ENCODE peak calls at places on chromosomes 7 and 10, in six cellular contexts. H is LNCaP clone FGC, R is fibroblast of pulmonary artery, E is fibroblast of lung, Z is tibial nerve, P is endothelial cell of umbilical vein. C is an unnamed sample.

GRCh38 chr7:78146546-78146945 is 348.0 kb downstream of the PHTF2 start:
- DNase-seq in H (no peak), R (no peak), E (no peak), Z (no peak), P (no peak), C (no peak)

GRCh38 chr10:110434477-110435096 is 63.1 kb upstream of the DUSP5 start:
- DNase-seq in H (no peak), R (no peak), E (no peak), Z (no peak), P (no peak), C (no peak)

GRCh38 chr10:99775850-99776249 is 6.6 kb upstream of the ABCC2 start:
- DNase-seq in H (no peak), R (peak), E (peak), Z (no peak), P (peak), C (no peak)

GRCh38 chr7:27419581-27420177 is 177.1 kb downstream of the EVX1 start:
- DNase-seq in H (no peak), R (peak), E (peak), Z (no peak), P (no peak), C (no peak)

GRCh38 chr10:43671659-43672555 is 23.2 kb upstream of the ZNF32 start:
- DNase-seq in H (peak), R (peak), E (peak), Z (peak), P (peak), C (peak)

GRCh38 chr7:86867163-86867762 is 192.2 kb downstream of the ELAPOR2 start:
- DNase-seq in H (no peak), R (no peak), E (no peak), Z (no peak), P (no peak), C (no peak)

GRCh38 chr10:68897336-68897741 is 3.8 kb upstream of the DDX50 start:
- DNase-seq in H (peak), R (peak), E (peak), Z (peak), P (peak), C (peak)

GRCh38 chr7:111282626-111283025 is 191.7 kb downstream of the LRRN3 start:
- DNase-seq in H (no peak), R (no peak), E (no peak), Z (no peak), P (no peak), C (no peak)

GRCh38 chr10:94571528-94571927 is 25.9 kb downstream of the HELLS start:
- DNase-seq in H (peak), R (peak), E (peak), Z (no peak), P (no peak), C (no peak)

GRCh38 chr10:13563481-13564445 is 23.0 kb upstream of the PRPF18 start:
- DNase-seq in H (no peak), R (no peak), E (no peak), Z (no peak), P (no peak), C (no peak)

GRCh38 chr7:5692112-5692844 is 89.2 kb downstream of the RNF216 start:
- DNase-seq in H (peak), R (peak), E (peak), Z (peak), P (peak), C (no peak)

DNA sequence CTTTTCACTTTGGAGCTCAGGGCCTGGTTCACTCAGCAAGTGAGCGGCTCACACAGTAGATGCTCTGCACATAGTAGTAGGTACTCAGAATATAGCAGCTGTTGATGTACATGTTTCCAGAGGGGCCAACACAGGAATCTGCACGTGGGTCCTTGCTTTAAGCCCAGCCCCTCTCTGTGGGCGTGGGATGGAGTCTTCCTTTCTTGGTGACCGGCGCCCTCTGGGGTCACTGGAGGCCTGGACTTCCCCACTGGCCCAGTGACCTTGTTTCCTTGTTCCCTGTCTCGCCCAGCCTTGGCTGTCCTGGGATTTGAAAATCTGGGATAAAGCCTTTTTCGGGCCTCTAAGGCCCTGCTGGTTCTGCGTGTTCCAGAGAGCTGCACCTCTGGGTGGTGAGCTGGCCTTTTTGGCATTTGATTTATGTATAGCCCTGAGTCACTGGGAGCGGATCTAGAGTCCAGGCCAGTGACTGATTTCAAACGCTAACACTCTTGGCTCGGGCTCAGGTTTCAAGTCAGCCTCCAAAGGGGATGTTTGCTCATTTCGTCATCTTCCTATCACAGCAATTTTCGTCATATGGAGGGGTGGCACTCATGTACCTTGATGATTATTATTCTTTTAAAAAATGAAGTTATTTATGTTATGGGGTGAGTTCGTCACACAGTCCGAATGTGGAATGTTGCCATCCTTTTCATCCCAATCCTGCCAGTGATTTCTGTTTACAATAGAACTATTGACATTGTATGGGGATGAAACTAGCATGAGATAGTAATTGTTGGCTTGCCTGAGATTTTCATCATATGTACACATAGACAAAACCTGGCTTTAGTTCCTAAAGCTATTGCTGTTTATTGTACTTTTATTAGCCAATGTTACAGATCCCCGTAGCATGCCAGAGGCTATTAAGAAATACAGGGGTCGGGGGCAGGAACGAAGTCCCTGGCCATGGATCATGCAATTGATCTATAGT is 65.5 kb downstream of the CUX1 start:
- DNase-seq in H (peak), R (peak), E (peak), Z (peak), P (peak), C (no peak)
- TF ChIP-seq CTCF in H (peak), R (no peak), E (no peak), Z (no peak), P (no peak), C (no peak)

DNA sequence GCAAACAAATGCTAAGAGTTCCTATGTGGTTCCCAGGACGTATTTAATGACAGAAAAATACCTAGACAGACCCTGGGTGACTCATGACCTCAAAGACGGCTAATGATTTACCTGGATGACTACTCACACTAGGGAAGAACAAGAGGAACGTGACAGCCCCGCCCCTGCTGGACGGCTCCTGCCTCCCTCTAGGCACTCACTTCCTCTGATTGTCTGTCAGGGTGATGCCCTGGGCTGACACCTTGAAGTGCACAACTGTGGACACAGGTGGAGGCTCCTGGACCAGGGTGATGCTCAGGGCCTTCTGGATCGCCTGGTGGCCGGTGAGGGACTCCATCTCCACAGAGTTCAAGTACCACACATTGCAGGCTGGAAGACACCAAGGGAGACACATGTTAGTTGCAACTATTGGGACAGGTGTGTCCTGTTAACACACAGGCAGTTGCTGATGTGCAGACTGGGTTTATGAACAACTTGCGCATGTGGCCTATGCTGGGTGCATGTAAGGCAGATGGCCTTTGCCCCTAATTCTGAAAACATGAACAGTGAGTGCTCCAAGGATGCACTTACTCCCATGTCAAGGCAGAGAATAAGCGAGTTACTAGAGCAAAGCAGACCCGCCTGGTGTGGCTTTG is 298.3 kb downstream of the TNS3 start:
- DNase-seq in H (no peak), R (no peak), E (no peak), Z (no peak), P (no peak), C (no peak)
- TF ChIP-seq CTCF in H (no peak), R (no peak), E (no peak), Z (no peak), P (no peak), C (no peak)

DNA sequence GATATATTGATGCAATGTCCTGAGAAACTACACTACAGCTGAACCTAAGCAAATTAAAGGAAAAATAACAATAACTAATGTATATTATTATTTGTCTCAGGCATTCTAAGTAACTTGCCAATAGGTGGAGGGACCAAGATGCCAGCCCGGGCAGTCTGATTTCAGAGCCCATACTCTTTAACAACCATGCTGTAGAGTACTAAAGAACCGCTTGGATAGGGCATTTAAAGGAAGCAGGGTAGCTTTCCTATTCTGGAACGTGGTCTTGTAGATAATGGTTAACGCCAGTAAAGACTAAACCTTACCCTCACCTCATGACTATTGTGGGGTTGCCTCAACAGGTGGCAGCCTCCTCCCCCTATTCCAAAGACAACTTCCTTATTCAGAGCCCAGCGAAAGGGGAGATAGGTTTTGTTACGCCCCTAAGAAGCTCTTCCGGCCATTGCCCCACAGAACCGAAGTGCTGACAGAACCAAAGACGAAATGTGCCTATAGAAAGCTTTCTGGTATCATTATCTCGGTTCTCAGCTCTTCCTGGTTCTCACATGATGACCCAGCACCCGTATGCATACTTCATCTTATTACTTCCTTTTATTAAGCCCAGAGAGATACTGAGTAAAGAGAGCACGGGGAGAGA is 707 bp upstream of the C1GALT1 start:
- DNase-seq in H (no peak), R (peak), E (peak), Z (peak), P (no peak), C (peak)
- TF ChIP-seq CTCF in H (peak), R (no peak), E (no peak), Z (no peak), P (no peak), C (peak)

DNA sequence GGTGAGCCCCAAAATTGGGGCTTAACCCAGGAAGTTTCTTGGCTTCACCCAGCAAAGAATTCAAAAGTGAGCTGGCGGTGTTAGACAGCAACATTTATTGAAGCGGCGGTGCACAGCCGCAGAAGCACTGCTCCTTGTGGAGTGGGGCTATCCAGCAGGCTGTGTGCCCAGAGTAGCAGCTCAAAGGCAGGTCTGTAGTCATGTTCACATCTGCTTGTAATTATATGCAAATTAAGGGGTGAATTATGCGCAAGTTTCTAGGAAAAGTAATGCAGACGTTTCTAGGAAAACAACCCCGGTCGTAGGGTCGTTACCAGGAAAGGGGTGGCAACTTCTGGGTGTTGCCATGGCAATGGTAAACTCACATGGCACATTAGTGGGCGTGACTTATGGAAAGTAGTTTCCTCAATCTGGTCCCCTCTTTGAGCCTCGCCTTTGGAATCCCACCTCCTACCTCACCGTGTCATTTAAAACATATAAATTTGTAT is 13.7 kb upstream of the KBTBD2 start:
- DNase-seq in H (no peak), R (peak), E (peak), Z (peak), P (peak), C (peak)
- TF ChIP-seq CTCF in H (no peak), R (no peak), E (no peak), Z (no peak), P (no peak), C (no peak)

GRCh38 chr10:109281347-109281746 is 642.0 kb downstream of the XPNPEP1 start:
- DNase-seq in H (no peak), R (no peak), E (no peak), Z (no peak), P (no peak), C (no peak)
- TF ChIP-seq CTCF in H (no peak), R (no peak), E (no peak), Z (no peak), P (no peak), C (no peak)

GRCh38 chr7:97016392-97017196 is 8.0 kb downstream of the DLX5 start:
- DNase-seq in H (no peak), R (no peak), E (no peak), Z (no peak), P (no peak), C (no peak)
- TF ChIP-seq CTCF in H (no peak), R (no peak), E (no peak), Z (no peak), P (no peak), C (no peak)

GRCh38 chr10:47268696-47269095 is 31.3 kb upstream of the GDF10 start:
- DNase-seq in H (no peak), R (no peak), E (no peak), Z (no peak), P (no peak), C (no peak)

GRCh38 chr10:47266602-47267001 is 33.4 kb upstream of the GDF10 start:
- DNase-seq in H (no peak), R (no peak), E (no peak), Z (no peak), P (no peak), C (no peak)

GRCh38 chr10:47264797-47265281 is 35.2 kb upstream of the GDF10 start:
- DNase-seq in H (no peak), R (no peak), E (no peak), Z (no peak), P (peak), C (peak)

DNA sequence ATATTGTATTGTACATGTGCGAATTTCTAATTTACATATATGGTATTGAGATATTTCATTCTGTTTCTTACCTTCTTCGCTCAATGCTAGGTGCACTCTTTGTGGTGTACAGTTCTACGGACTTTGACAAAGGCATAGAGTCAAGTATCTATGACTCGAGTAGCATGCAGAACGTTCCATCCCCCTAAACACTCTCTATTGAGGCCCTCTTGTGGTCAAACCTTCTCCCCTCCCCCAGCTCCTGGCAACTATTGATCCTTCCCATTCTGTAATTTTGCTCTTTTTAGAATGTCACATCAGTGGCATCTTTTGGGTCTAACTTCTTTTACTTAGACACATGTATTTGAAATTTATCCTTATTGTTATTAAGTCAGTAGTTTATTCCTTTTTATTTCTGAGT is 30.7 kb upstream of the GDF10 start:
- DNase-seq in H (no peak), R (no peak), E (no peak), Z (no peak), P (no peak), C (peak)
- TF ChIP-seq CTCF in H (peak), R (peak), E (no peak), Z (no peak), P (no peak), C (peak)

GRCh38 chr7:52018680-52019054 is 702.1 kb upstream of the COBL start:
- DNase-seq in H (no peak), R (no peak), E (no peak), Z (no peak), P (no peak), C (no peak)

GRCh38 chr7:52021343-52021742 is 704.7 kb upstream of the COBL start:
- DNase-seq in H (no peak), R (no peak), E (no peak), Z (no peak), P (no peak), C (no peak)

DNA sequence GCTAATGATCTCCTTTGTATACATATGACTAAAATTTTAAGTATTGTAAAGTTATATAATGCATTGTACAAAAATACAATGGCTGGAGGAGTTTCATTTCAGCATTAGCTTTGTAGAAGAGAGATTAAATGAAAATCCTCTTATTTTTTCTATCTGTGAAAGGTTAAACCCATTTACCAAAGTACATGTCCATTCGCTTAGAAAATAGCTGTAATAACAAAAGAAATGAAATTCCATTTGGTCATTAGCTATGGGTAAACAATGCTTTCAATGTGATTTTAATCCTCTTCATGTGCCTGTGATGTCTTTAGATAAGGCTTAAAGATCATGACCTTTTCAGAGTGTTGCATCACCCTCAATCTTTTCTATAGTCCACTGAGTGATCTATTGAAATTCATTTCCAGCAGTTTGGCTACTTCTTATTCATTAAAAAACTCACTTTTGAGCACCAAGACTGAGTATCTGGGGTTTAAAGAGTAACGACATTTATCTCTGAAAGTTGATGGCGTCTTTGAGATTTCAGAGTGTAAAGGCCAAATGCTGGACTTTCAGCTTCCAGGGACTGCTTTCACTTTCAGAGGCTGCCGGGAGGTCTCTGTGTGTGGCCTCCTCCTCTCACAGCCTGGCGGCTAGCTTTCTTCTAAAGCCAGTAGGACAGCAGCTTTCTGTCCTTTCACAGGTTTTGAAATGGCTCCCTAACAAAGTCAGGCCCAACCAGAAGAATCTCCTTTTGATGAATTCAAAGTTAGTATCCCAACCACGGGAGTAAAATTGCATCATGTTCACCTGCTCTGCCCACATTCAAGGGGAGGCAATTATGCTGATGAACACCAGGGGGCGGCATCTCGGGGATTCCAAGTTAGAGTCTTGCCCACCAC is 701.4 kb upstream of the COBL start:
- DNase-seq in H (no peak), R (no peak), E (no peak), Z (no peak), P (peak), C (peak)
- TF ChIP-seq CTCF in H (peak), R (no peak), E (no peak), Z (peak), P (peak), C (peak)

C was measured in activated CD8-positive, alpha-beta T cell treated with anti-CD3 and anti-CD28 coated beads for 36 hours.